ENCODE peak calls at places on chromosome 1, in seven cellular contexts. I is NB4; K is naive thymus-derived CD8-positive, alpha-beta T cell; Z is Panc1; Y is stimulated activated effector memory CD8-positive, alpha-beta T cell treated with anti-CD3 and anti-CD28 coated beads, Interleukin-12 subunit alpha, Interleukin-12 subunit beta, amount 100 ng/mL, for 72 hours; W is progenitor cell of endocrine pancreas; O is ACHN. X is an unnamed sample.

GRCh38 chr1:44672956-44673674 is 1.2 kb downstream of the TMEM53 start:
- DNase-seq in I (no peak), K (no peak), Z (no peak), Y (no peak), W (no peak), O (no peak), X (no peak)

GRCh38 chr1:66266756-66267155 is 267.2 kb upstream of the SGIP1 start:
- DNase-seq in I (no peak), K (no peak), Z (no peak), Y (no peak), W (no peak), O (no peak), X (no peak)

GRCh38 chr1:27968692-27969091 is 8.9 kb downstream of the XKR8 start:
- DNase-seq in I (no peak), K (no peak), Z (peak; percentile 61), Y (no peak), W (no peak), O (peak; percentile 70), X (no peak)

GRCh38 chr1:10530281-10530740 is 55.6 kb downstream of the PEX14 start:
- DNase-seq in I (peak; percentile 44), K (no peak), Z (no peak), Y (no peak), W (peak; percentile 51), O (peak; percentile 74), X (no peak)

GRCh38 chr1:93331412-93331811 is 14.3 kb upstream of the DR1 start:
- DNase-seq in I (no peak), K (no peak), Z (no peak), Y (no peak), W (no peak), O (no peak), X (no peak)

GRCh38 chr1:247895163-247895637 is at the start of gene OR2W3:
- DNase-seq in I (no peak), K (no peak), Z (no peak), Y (no peak), W (no peak), O (no peak), X (no peak)

GRCh38 chr1:20073247-20073646 is 3.3 kb downstream of the PLA2G5 start:
- DNase-seq in I (no peak), K (no peak), Z (no peak), Y (no peak), W (no peak), O (no peak), X (no peak)

GRCh38 chr1:229819091-229819490 is 193.0 kb downstream of the URB2 start:
- DNase-seq in I (no peak), K (no peak), Z (no peak), Y (no peak), W (no peak), O (no peak), X (no peak)

X was measured in NCI-H1417 treated with DMSO at 0.1 percent for 48 hours.